ENCODE peak calls at places on chromosome 22, in eight cellular contexts. One of them, this sample, is unnamed.

GRCh38 chr22:41359376-41359775 is 22.4 kb upstream of the TEF start:
- DNase-seq in cardiac muscle cell: no peak
- DNase-seq in M059J: no peak
- DNase-seq in choroid plexus epithelial cell: no peak
- DNase-seq in epithelial cell of esophagus: no peak
- DNase-seq in Peyer's patch: no peak
- DNase-seq in GM04503: no peak
- DNase-seq in astrocyte: no peak
- DNase-seq in this sample: no peak

GRCh38 chr22:19178065-19178658 is 374 bp downstream of the SLC25A1 start:
- DNase-seq in cardiac muscle cell: peak
- DNase-seq in M059J: peak
- DNase-seq in choroid plexus epithelial cell: peak
- DNase-seq in epithelial cell of esophagus: peak
- DNase-seq in Peyer's patch: peak
- DNase-seq in GM04503: no peak
- DNase-seq in astrocyte: no peak
- DNase-seq in this sample: peak

GRCh38 chr22:38111941-38112355 is 1.5 kb upstream of the BAIAP2L2 start:
- DNase-seq in cardiac muscle cell: no peak
- DNase-seq in M059J: no peak
- DNase-seq in choroid plexus epithelial cell: no peak
- DNase-seq in epithelial cell of esophagus: no peak
- DNase-seq in Peyer's patch: peak
- DNase-seq in GM04503: no peak
- DNase-seq in astrocyte: no peak
- DNase-seq in this sample: no peak

GRCh38 chr22:30606455-30607299 is at the start of gene TCN2:
- DNase-seq in cardiac muscle cell: peak
- DNase-seq in M059J: peak
- DNase-seq in choroid plexus epithelial cell: peak
- DNase-seq in epithelial cell of esophagus: peak
- DNase-seq in Peyer's patch: peak
- DNase-seq in GM04503: peak
- DNase-seq in astrocyte: peak
- DNase-seq in this sample: peak

GRCh38 chr22:36948273-36949055 is 35.0 kb downstream of the CSF2RB start:
- DNase-seq in cardiac muscle cell: no peak
- DNase-seq in M059J: peak
- DNase-seq in choroid plexus epithelial cell: no peak
- DNase-seq in epithelial cell of esophagus: no peak
- DNase-seq in Peyer's patch: no peak
- DNase-seq in GM04503: no peak
- DNase-seq in astrocyte: peak
- DNase-seq in this sample: no peak

GRCh38 chr22:41781508-41781906 is 19.0 kb upstream of the CCDC134 start:
- DNase-seq in cardiac muscle cell: no peak
- DNase-seq in M059J: no peak
- DNase-seq in choroid plexus epithelial cell: no peak
- DNase-seq in epithelial cell of esophagus: no peak
- DNase-seq in Peyer's patch: no peak
- DNase-seq in GM04503: no peak
- DNase-seq in astrocyte: no peak
- DNase-seq in this sample: no peak

GRCh38 chr22:22527312-22527711 is 7.2 kb upstream of the ZNF280A start:
- DNase-seq in cardiac muscle cell: no peak
- DNase-seq in M059J: no peak
- DNase-seq in choroid plexus epithelial cell: no peak
- DNase-seq in epithelial cell of esophagus: no peak
- DNase-seq in Peyer's patch: no peak
- DNase-seq in GM04503: no peak
- DNase-seq in astrocyte: no peak
- DNase-seq in this sample: no peak

GRCh38 chr22:31881867-31882266 is 62.5 kb upstream of the YWHAH start:
- DNase-seq in cardiac muscle cell: no peak
- DNase-seq in M059J: no peak
- DNase-seq in choroid plexus epithelial cell: no peak
- DNase-seq in epithelial cell of esophagus: no peak
- DNase-seq in Peyer's patch: no peak
- DNase-seq in GM04503: no peak
- DNase-seq in astrocyte: no peak
- DNase-seq in this sample: no peak

GRCh38 chr22:31055322-31056159 is 25.6 kb upstream of the SMTN start:
- DNase-seq in cardiac muscle cell: peak
- DNase-seq in M059J: peak
- DNase-seq in choroid plexus epithelial cell: peak
- DNase-seq in epithelial cell of esophagus: peak
- DNase-seq in Peyer's patch: peak
- DNase-seq in GM04503: peak
- DNase-seq in astrocyte: peak
- DNase-seq in this sample: peak

GRCh38 chr22:37659897-37660708 is 1.6 kb downstream of the PDXP start:
- DNase-seq in cardiac muscle cell: no peak
- DNase-seq in M059J: no peak
- DNase-seq in choroid plexus epithelial cell: no peak
- DNase-seq in epithelial cell of esophagus: no peak
- DNase-seq in Peyer's patch: no peak
- DNase-seq in GM04503: no peak
- DNase-seq in astrocyte: no peak
- DNase-seq in this sample: no peak

GRCh38 chr22:43042101-43042780 is 27.3 kb upstream of the PACSIN2 start:
- DNase-seq in cardiac muscle cell: no peak
- DNase-seq in M059J: peak
- DNase-seq in choroid plexus epithelial cell: peak
- DNase-seq in epithelial cell of esophagus: peak
- DNase-seq in Peyer's patch: no peak
- DNase-seq in GM04503: no peak
- DNase-seq in astrocyte: peak
- DNase-seq in this sample: no peak